ENCODE peak calls at places on chromosome 20, in five cellular contexts. M is heart left ventricle, H is suprapubic skin, K is HCT116, J is adrenal gland. R is an unnamed sample.
A peak's percentile ranks its signal among the peaks of the same experiment; 100 is the strongest.

GRCh38 chr20:1688886-1689538 is 31.4 kb upstream of the SIRPG start:
- DNase-seq in M (no peak), H (no peak), K (no peak), J (no peak), R (no peak)

GRCh38 chr20:20217626-20218025 is 150.3 kb upstream of the INSM1 start:
- DNase-seq in M (no peak), H (no peak), K (no peak), J (no peak), R (no peak)

GRCh38 chr20:32456869-32457421 is 98.8 kb downstream of the ASXL1 start:
- DNase-seq in M (peak; percentile 69), H (no peak), K (no peak), J (peak; percentile 49), R (peak; percentile 37)

GRCh38 chr20:47665221-47665991 is 119.9 kb downstream of the SULF2 start:
- DNase-seq in M (no peak), H (peak; percentile 42), K (no peak), J (no peak), R (no peak)

GRCh38 chr20:25076731-25077609 is 5.0 kb downstream of the VSX1 start:
- DNase-seq in M (no peak), H (no peak), K (peak; percentile 73), J (no peak), R (peak; percentile 29)

GRCh38 chr20:33351696-33352095 is 49.6 kb downstream of the CDK5RAP1 start:
- DNase-seq in M (no peak), H (no peak), K (no peak), J (no peak), R (no peak)

GRCh38 chr20:18139832-18140231 is 2.2 kb downstream of the KAT14 start:
- DNase-seq in M (no peak), H (no peak), K (no peak), J (no peak), R (no peak)

GRCh38 chr20:34543457-34544056 is 15.0 kb upstream of the MAP1LC3A start:
- DNase-seq in M (no peak), H (no peak), K (no peak), J (no peak), R (no peak)

GRCh38 chr20:58818585-58819285 is 32.0 kb downstream of the GNAS-AS1 start:
- DNase-seq in M (no peak), H (no peak), K (no peak), J (no peak), R (no peak)

GRCh38 chr20:10381477-10381876 is 52.5 kb downstream of the MKKS start:
- DNase-seq in M (no peak), H (no peak), K (no peak), J (no peak), R (no peak)

GRCh38 chr20:25223179-25223661 is 24.7 kb upstream of the PYGB start:
- DNase-seq in M (no peak), H (no peak), K (peak; percentile 76), J (peak; percentile 49), R (peak; percentile 77)

GRCh38 chr20:50572922-50573777 is 63.0 kb downstream of the PTPN1 start:
- DNase-seq in M (no peak), H (no peak), K (no peak), J (peak; percentile 90), R (no peak)

GRCh38 chr20:41998539-41999341 is 380.6 kb upstream of the CHD6 start:
- DNase-seq in M (peak; percentile 65), H (no peak), K (no peak), J (no peak), R (no peak)

GRCh38 chr20:48336647-48337046 is 491.2 kb downstream of the PREX1 start:
- DNase-seq in M (no peak), H (no peak), K (no peak), J (no peak), R (no peak)

GRCh38 chr20:48600470-48600945 is 227.3 kb downstream of the PREX1 start:
- DNase-seq in M (no peak), H (peak; percentile 20), K (no peak), J (no peak), R (no peak)

GRCh38 chr20:45467861-45468260 is 1.7 kb upstream of the WFDC2 start:
- DNase-seq in M (no peak), H (no peak), K (no peak), J (no peak), R (no peak)

GRCh38 chr20:2604506-2604835 is 48.0 kb upstream of the NOP56 start:
- DNase-seq in M (no peak), H (no peak), K (no peak), J (no peak), R (no peak)

GRCh38 chr20:51286758-51287157 is 255.8 kb downstream of the NFATC2 start:
- DNase-seq in M (no peak), H (no peak), K (no peak), J (no peak), R (no peak)

GRCh38 chr20:46174469-46175126 is 56.5 kb downstream of the CD40 start:
- DNase-seq in M (peak; percentile 86), H (peak; percentile 78), K (peak; percentile 13), J (peak; percentile 79), R (peak; percentile 73)

DNA sequence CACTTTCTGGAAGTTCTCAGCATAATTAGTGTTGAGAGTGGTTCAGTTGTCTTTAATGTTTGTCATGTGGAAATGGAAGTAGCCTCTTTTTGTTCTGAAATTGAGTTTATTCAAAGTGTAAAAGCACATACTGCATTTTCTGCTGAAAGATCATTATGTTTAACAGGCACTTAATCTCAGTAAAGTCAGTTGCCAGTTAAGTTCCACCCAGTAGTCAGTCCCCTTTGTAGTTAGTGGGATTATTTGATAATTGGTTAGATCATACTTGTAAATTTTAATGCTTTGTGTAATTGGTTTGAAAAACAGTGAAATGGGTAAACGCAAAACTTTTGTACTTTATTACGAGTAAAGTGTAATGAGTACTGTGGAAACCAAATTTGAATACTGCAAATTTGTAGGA is 4.2 kb downstream of the SRSF6 start:
- DNase-seq in M (no peak), H (no peak), K (no peak), J (no peak), R (no peak)
- TF ChIP-seq POLR2A in M (no peak), H (no peak), K (no peak), J (no peak), R (no peak)

DNA sequence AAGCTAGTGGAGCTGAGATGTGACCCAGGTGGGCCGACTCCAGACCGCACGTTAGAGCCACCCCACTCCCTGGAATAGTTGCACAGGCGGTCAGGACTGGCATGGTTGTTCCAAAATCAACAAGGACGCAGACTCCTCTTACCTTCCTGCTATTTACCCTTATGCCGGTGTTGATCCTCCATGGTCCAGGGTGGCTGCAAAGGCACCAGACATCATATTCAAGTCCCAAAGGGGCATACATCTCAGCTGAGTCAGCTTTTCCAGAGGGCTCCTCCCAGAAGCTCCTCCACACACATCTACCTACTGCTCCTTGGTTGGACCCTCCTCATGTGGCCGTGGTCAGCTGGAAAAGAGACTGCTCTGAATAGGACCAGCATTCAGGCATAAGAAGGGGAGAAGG is 112.2 kb downstream of the SYCP2 start:
- DNase-seq in M (no peak), H (peak; percentile 35), K (no peak), J (no peak), R (no peak)
- TF ChIP-seq POLR2A in M (no peak), H (no peak), K (no peak), J (no peak), R (no peak)

DNA sequence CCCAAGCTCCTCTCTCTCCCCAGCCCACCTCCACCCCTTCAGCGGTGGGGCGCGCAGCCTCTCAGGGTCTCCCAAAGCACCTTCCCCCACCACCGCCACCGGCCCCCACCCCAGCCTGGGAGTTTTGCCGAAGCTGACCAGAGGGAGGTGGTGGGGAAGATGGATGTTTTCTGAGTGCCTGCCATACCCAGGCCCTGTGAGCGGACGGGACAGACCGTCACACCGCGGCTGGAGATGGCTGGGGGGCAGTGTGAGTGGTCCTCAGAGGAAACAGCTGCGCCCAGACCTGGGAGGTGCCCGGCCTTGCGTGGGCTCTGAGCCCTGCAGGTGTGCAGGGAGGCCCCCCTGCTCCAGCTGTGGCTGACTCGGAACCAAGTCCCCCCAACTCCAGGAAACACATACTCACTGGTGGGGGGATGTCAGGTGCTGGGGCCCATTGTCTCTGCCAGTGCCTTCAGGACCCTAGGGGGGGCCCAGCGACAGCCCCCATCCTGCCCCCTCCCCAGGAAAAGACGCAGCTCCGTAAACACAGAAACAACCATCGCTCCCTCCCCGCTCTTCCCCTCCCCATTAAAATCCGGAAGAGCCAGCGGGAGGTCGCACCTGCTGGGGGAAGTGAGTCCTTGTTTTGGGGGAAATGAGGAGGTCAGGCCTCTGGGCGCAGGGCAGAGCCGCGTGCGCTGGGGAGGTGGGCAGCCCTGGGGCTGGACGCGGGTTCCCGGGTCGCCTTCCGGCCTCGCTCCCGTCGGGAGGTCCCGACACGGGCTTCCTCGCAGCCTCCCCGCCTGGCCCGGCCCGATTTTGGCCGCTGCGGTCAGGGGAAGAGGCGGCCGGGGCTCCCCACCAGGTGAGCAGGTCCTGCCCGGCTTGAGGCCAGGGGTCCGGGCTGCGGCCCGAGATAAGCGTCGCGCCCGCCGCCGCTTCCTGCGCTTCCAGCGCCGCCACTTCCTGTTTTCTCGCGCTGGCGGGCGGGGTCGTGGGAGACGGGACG is 6.1 kb downstream of the C20orf204 start:
- DNase-seq in M (no peak), H (no peak), K (no peak), J (no peak), R (no peak)
- TF ChIP-seq POLR2A in M (no peak), H (no peak), K (no peak), J (no peak), R (no peak)

DNA sequence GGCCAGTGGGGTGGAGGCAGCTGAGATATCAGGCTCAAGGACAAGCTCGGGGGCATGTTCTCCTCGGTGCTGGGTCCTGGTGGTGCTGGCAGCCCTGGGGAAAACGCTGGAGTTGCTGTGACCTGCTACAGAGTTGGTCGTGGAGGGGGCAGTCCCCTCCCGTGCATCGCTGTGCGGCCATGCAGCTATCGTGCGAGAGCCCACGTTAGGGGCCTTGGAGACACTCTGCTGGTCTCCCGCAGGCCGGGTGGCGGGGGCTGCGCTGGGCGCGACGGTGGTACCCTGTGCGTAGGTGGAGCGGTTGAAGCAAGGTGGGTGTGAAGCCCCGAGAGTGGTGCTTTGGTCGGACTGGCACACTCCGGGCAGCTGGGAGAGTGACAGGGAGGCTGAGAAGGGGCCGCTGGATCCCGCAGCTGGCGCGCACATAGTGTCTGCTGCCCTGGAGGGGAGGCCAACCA is 12.0 kb downstream of the LRRN4 start:
- DNase-seq in M (no peak), H (no peak), K (no peak), J (no peak), R (no peak)
- TF ChIP-seq POLR2A in M (no peak), H (no peak), K (no peak), J (no peak), R (no peak)

GRCh38 chr20:22577515-22578220 is 6.7 kb downstream of the FOXA2 start:
- DNase-seq in M (no peak), H (no peak), K (no peak), J (no peak), R (no peak)
- TF ChIP-seq POLR2A in M (no peak), H (no peak), K (no peak), J (no peak), R (no peak)

GRCh38 chr20:462199-462991 is at the start of gene TBC1D20:
- DNase-seq in M (peak; percentile 91), H (peak; percentile 82), K (peak; percentile 60), J (peak; percentile 83), R (peak; percentile 91)
- TF ChIP-seq POLR2A in M (peak; percentile 84), H (peak; percentile 71), K (peak; percentile 76), J (peak; percentile 72), R (peak; percentile 89)

R was measured in erythroblast.